ENCODE peak calls at places on chromosomes 16 and 17, in five cellular contexts. One of them, this sample, is unnamed.

GRCh38 chr16:85041184-85041928 is 13.8 kb downstream of the KIAA0513 start:
- DNase-seq in GM12865: no peak
- DNase-seq in tibial nerve: no peak
- DNase-seq in psoas muscle: no peak
- DNase-seq in CD8-positive, alpha-beta T cell: no peak
- DNase-seq in this sample: no peak

GRCh38 chr17:42774066-42774750 is 959 bp downstream of the VPS25 start:
- DNase-seq in GM12865: no peak
- DNase-seq in CD8-positive, alpha-beta T cell: no peak
- DNase-seq in tibial nerve: no peak
- DNase-seq in psoas muscle: no peak
- DNase-seq in this sample: no peak

GRCh38 chr17:12536021-12536420 is 129.7 kb upstream of the MYOCD start:
- DNase-seq in tibial nerve: no peak
- DNase-seq in CD8-positive, alpha-beta T cell: no peak
- DNase-seq in psoas muscle: no peak
- DNase-seq in GM12865: no peak
- DNase-seq in this sample: no peak

GRCh38 chr17:80414803-80415625 is at the start of gene ENDOV:
- DNase-seq in CD8-positive, alpha-beta T cell: peak; percentile 92
- DNase-seq in tibial nerve: peak; percentile 91
- DNase-seq in psoas muscle: peak; percentile 95
- DNase-seq in GM12865: peak; percentile 94
- DNase-seq in this sample: peak; percentile 96

GRCh38 chr17:11140028-11140427 is 101.0 kb upstream of the SHISA6 start:
- DNase-seq in tibial nerve: peak; percentile 9
- DNase-seq in psoas muscle: no peak
- DNase-seq in GM12865: no peak
- DNase-seq in CD8-positive, alpha-beta T cell: no peak
- DNase-seq in this sample: no peak

GRCh38 chr17:49748223-49748622 is 15.7 kb downstream of the FAM117A start:
- DNase-seq in GM12865: no peak
- DNase-seq in CD8-positive, alpha-beta T cell: no peak
- DNase-seq in psoas muscle: no peak
- DNase-seq in tibial nerve: no peak
- DNase-seq in this sample: no peak

GRCh38 chr17:9217151-9218067 is 196.1 kb downstream of the NTN1 start:
- DNase-seq in psoas muscle: no peak
- DNase-seq in tibial nerve: no peak
- DNase-seq in CD8-positive, alpha-beta T cell: no peak
- DNase-seq in GM12865: no peak
- DNase-seq in this sample: no peak

GRCh38 chr16:4097826-4098240 is 18.4 kb downstream of the ADCY9 start:
- DNase-seq in CD8-positive, alpha-beta T cell: no peak
- DNase-seq in GM12865: no peak
- DNase-seq in tibial nerve: no peak
- DNase-seq in psoas muscle: no peak
- DNase-seq in this sample: no peak

GRCh38 chr17:36949461-36949927 is 740 bp downstream of the AATF start:
- DNase-seq in tibial nerve: no peak
- DNase-seq in CD8-positive, alpha-beta T cell: no peak
- DNase-seq in psoas muscle: no peak
- DNase-seq in GM12865: no peak
- DNase-seq in this sample: no peak

GRCh38 chr16:56107944-56108583 is 83.2 kb upstream of the GNAO1 start:
- DNase-seq in GM12865: no peak
- DNase-seq in psoas muscle: no peak
- DNase-seq in CD8-positive, alpha-beta T cell: no peak
- DNase-seq in tibial nerve: no peak
- DNase-seq in this sample: no peak

GRCh38 chr17:38598536-38598935 is 7.2 kb downstream of the SRCIN1 start:
- DNase-seq in psoas muscle: no peak
- DNase-seq in tibial nerve: no peak
- DNase-seq in GM12865: peak; percentile 83
- DNase-seq in CD8-positive, alpha-beta T cell: no peak
- DNase-seq in this sample: no peak

GRCh38 chr17:4204676-4205075 is 59.1 kb downstream of the ANKFY1 start:
- DNase-seq in tibial nerve: peak; percentile 78
- DNase-seq in psoas muscle: peak; percentile 56
- DNase-seq in CD8-positive, alpha-beta T cell: no peak
- DNase-seq in GM12865: no peak
- DNase-seq in this sample: peak; percentile 87

GRCh38 chr17:49217651-49218413 is 7.3 kb downstream of the ABI3 start:
- DNase-seq in CD8-positive, alpha-beta T cell: peak; percentile 67
- DNase-seq in tibial nerve: peak; percentile 68
- DNase-seq in psoas muscle: peak; percentile 46
- DNase-seq in GM12865: peak; percentile 94
- DNase-seq in this sample: no peak

GRCh38 chr17:1617620-1618174 is 10.9 kb downstream of the SLC43A2 start:
- DNase-seq in CD8-positive, alpha-beta T cell: no peak
- DNase-seq in GM12865: no peak
- DNase-seq in psoas muscle: peak; percentile 50
- DNase-seq in tibial nerve: peak; percentile 34
- DNase-seq in this sample: no peak

GRCh38 chr16:79707867-79708266 is 107.3 kb upstream of the MAF start:
- DNase-seq in CD8-positive, alpha-beta T cell: no peak
- DNase-seq in tibial nerve: peak; percentile 34
- DNase-seq in GM12865: no peak
- DNase-seq in psoas muscle: peak; percentile 82
- DNase-seq in this sample: no peak

GRCh38 chr16:30893082-30893743 is 664 bp downstream of the BCL7C start:
- DNase-seq in GM12865: peak; percentile 35
- DNase-seq in CD8-positive, alpha-beta T cell: no peak
- DNase-seq in tibial nerve: no peak
- DNase-seq in psoas muscle: no peak
- DNase-seq in this sample: no peak

GRCh38 chr16:11570796-11571195 is 15.9 kb downstream of the LITAF start:
- DNase-seq in GM12865: no peak
- DNase-seq in tibial nerve: no peak
- DNase-seq in CD8-positive, alpha-beta T cell: no peak
- DNase-seq in psoas muscle: no peak
- DNase-seq in this sample: no peak

GRCh38 chr16:12341423-12341822 is 364.9 kb downstream of the SNX29 start:
- DNase-seq in GM12865: no peak
- DNase-seq in psoas muscle: no peak
- DNase-seq in CD8-positive, alpha-beta T cell: no peak
- DNase-seq in tibial nerve: no peak
- DNase-seq in this sample: no peak

GRCh38 chr17:39754161-39754957 is 16.6 kb downstream of the GRB7 start:
- DNase-seq in psoas muscle: peak; percentile 92
- DNase-seq in tibial nerve: peak; percentile 71
- DNase-seq in CD8-positive, alpha-beta T cell: peak; percentile 95
- DNase-seq in GM12865: peak; percentile 99
- DNase-seq in this sample: peak; percentile 95

GRCh38 chr16:89352091-89352681 is 134.7 kb downstream of the ZNF778 start:
- DNase-seq in GM12865: no peak
- DNase-seq in tibial nerve: no peak
- DNase-seq in psoas muscle: no peak
- DNase-seq in CD8-positive, alpha-beta T cell: no peak
- DNase-seq in this sample: no peak

GRCh38 chr16:2964416-2965223 is 545 bp downstream of the KREMEN2 start:
- DNase-seq in tibial nerve: no peak
- DNase-seq in CD8-positive, alpha-beta T cell: peak; percentile 28
- DNase-seq in psoas muscle: no peak
- DNase-seq in GM12865: peak; percentile 73
- DNase-seq in this sample: peak; percentile 83

GRCh38 chr16:28202147-28202746 is 9.5 kb downstream of the XPO6 start:
- DNase-seq in GM12865: no peak
- DNase-seq in CD8-positive, alpha-beta T cell: no peak
- DNase-seq in tibial nerve: no peak
- DNase-seq in psoas muscle: no peak
- DNase-seq in this sample: no peak

GRCh38 chr17:53655591-53655990 is 167.1 kb upstream of the KIF2B start:
- DNase-seq in tibial nerve: no peak
- DNase-seq in GM12865: no peak
- DNase-seq in CD8-positive, alpha-beta T cell: no peak
- DNase-seq in psoas muscle: no peak
- DNase-seq in this sample: no peak

GRCh38 chr17:8163978-8164814 is 1.4 kb upstream of the VAMP2 start:
- DNase-seq in GM12865: peak; percentile 53
- DNase-seq in tibial nerve: peak; percentile 78
- DNase-seq in CD8-positive, alpha-beta T cell: peak; percentile 69
- DNase-seq in psoas muscle: peak; percentile 85
- DNase-seq in this sample: no peak

GRCh38 chr16:85755929-85756768 is 5.3 kb upstream of the C16orf74 start:
- DNase-seq in tibial nerve: no peak
- DNase-seq in CD8-positive, alpha-beta T cell: no peak
- DNase-seq in GM12865: peak; percentile 86
- DNase-seq in psoas muscle: no peak
- DNase-seq in this sample: no peak

GRCh38 chr16:49876716-49877129 is 20.8 kb upstream of the ZNF423 start:
- DNase-seq in tibial nerve: no peak
- DNase-seq in CD8-positive, alpha-beta T cell: no peak
- DNase-seq in psoas muscle: peak; percentile 78
- DNase-seq in GM12865: peak; percentile 44
- DNase-seq in this sample: peak; percentile 93
- TF ChIP-seq CTCF in tibial nerve: peak; percentile 79
- TF ChIP-seq CTCF in CD8-positive, alpha-beta T cell: peak; percentile 18
- TF ChIP-seq CTCF in psoas muscle: peak; percentile 87
- TF ChIP-seq CTCF in GM12865: peak; percentile 92
- TF ChIP-seq CTCF in this sample: peak; percentile 95

GRCh38 chr17:56231693-56232092 is 78.4 kb downstream of the ANKFN1 start:
- DNase-seq in GM12865: no peak
- DNase-seq in CD8-positive, alpha-beta T cell: no peak
- DNase-seq in psoas muscle: no peak
- DNase-seq in tibial nerve: no peak
- DNase-seq in this sample: no peak
- TF ChIP-seq CTCF in GM12865: no peak
- TF ChIP-seq CTCF in CD8-positive, alpha-beta T cell: no peak
- TF ChIP-seq CTCF in psoas muscle: no peak
- TF ChIP-seq CTCF in tibial nerve: no peak
- TF ChIP-seq CTCF in this sample: no peak

GRCh38 chr17:50922739-50923405 is 56.7 kb upstream of the TOB1 start:
- DNase-seq in CD8-positive, alpha-beta T cell: no peak
- DNase-seq in GM12865: no peak
- DNase-seq in psoas muscle: no peak
- DNase-seq in tibial nerve: no peak
- DNase-seq in this sample: no peak

GRCh38 chr17:50925296-50925891 is 59.2 kb upstream of the TOB1 start:
- DNase-seq in psoas muscle: no peak
- DNase-seq in tibial nerve: no peak
- DNase-seq in GM12865: no peak
- DNase-seq in CD8-positive, alpha-beta T cell: no peak
- DNase-seq in this sample: no peak

GRCh38 chr17:50923611-50924010 is 57.5 kb upstream of the TOB1 start:
- DNase-seq in CD8-positive, alpha-beta T cell: no peak
- DNase-seq in psoas muscle: no peak
- DNase-seq in GM12865: no peak
- DNase-seq in tibial nerve: no peak
- DNase-seq in this sample: no peak

GRCh38 chr17:50924800-50925199 is 58.6 kb upstream of the TOB1 start:
- DNase-seq in tibial nerve: no peak
- DNase-seq in psoas muscle: no peak
- DNase-seq in GM12865: no peak
- DNase-seq in CD8-positive, alpha-beta T cell: no peak
- DNase-seq in this sample: no peak

GRCh38 chr17:50924300-50924699 is 58.1 kb upstream of the TOB1 start:
- DNase-seq in CD8-positive, alpha-beta T cell: no peak
- DNase-seq in psoas muscle: no peak
- DNase-seq in tibial nerve: no peak
- DNase-seq in GM12865: no peak
- DNase-seq in this sample: no peak
- TF ChIP-seq CTCF in CD8-positive, alpha-beta T cell: no peak
- TF ChIP-seq CTCF in psoas muscle: no peak
- TF ChIP-seq CTCF in tibial nerve: no peak
- TF ChIP-seq CTCF in GM12865: no peak
- TF ChIP-seq CTCF in this sample: no peak

DNA sequence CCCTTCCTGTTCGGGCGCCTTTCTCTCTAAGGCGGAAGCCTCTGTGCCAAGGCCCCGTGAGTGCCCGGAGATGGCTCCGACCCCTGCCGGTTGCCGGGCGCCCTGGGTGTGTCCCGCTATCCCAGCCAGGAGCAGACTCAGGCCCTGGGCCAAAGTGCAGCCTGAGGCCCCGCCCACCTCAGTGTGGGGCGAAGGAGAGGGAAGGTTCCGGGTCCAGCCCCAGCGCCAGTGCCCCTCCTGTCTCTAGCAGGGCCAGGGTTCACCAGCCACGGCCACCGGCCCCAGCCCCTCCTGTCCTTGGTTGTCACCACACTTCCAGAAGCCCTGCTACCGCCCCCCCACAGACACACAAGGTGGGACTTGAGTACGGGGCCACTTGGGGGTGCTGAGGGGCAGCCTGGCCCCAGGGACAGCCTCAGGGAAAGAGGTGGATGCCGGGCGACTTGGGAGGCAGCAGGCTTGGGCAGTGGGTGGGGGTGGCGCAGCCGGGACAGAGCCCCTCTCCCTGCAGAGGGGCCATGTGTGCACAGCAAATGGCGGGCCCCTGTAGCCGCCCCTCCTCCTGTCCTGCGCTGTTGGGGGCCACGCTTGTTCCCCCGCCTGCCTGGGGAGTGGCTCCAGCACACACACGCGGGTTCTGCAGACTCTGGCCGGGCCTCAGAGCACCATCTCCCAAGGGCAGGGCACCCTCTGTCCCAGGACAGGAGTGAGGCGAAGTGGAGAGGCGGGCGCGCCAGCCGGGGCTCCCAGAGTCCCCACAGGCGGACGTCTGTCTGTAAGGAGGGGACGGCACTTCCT is 6.0 kb downstream of the C1QTNF8 start:
- DNase-seq in psoas muscle: peak; percentile 61
- DNase-seq in tibial nerve: no peak
- DNase-seq in GM12865: no peak
- DNase-seq in CD8-positive, alpha-beta T cell: no peak
- DNase-seq in this sample: no peak
- TF ChIP-seq CTCF in psoas muscle: no peak
- TF ChIP-seq CTCF in tibial nerve: no peak
- TF ChIP-seq CTCF in GM12865: no peak
- TF ChIP-seq CTCF in CD8-positive, alpha-beta T cell: no peak
- TF ChIP-seq CTCF in this sample: no peak

GRCh38 chr17:48062273-48062672 is 14.1 kb downstream of the NFE2L1 start:
- DNase-seq in CD8-positive, alpha-beta T cell: no peak
- DNase-seq in psoas muscle: no peak
- DNase-seq in GM12865: no peak
- DNase-seq in tibial nerve: no peak
- DNase-seq in this sample: no peak

GRCh38 chr17:48059125-48059668 is 11.0 kb downstream of the NFE2L1 start:
- DNase-seq in tibial nerve: no peak
- DNase-seq in CD8-positive, alpha-beta T cell: no peak
- DNase-seq in psoas muscle: no peak
- DNase-seq in GM12865: no peak
- DNase-seq in this sample: no peak

GRCh38 chr17:48058393-48059124 is 10.4 kb downstream of the NFE2L1 start:
- DNase-seq in psoas muscle: no peak
- DNase-seq in GM12865: no peak
- DNase-seq in CD8-positive, alpha-beta T cell: no peak
- DNase-seq in tibial nerve: no peak
- DNase-seq in this sample: no peak

GRCh38 chr17:48057626-48058025 is 9.5 kb downstream of the NFE2L1 start:
- DNase-seq in CD8-positive, alpha-beta T cell: no peak
- DNase-seq in psoas muscle: no peak
- DNase-seq in GM12865: no peak
- DNase-seq in tibial nerve: no peak
- DNase-seq in this sample: no peak

DNA sequence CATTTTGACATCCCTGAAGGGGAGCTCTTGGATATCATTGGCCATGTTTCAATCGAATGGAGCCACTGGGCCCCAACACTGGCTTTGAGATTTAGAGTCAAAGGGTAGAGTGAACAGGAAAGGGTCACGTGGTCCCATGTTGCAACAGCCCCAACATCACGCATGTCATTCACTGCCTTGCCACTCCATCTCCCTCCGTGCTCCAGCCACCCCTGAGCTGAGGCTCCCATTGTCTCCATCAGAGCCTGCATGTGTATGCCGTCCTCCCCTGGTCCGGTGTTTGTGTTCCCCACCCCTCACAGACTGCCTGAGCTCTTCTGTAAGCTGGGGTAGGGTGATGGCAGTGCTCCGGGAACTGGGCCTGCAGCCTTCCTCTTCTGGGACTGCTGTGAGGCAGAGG is 12.1 kb downstream of the NFE2L1 start:
- DNase-seq in CD8-positive, alpha-beta T cell: no peak
- DNase-seq in tibial nerve: peak; percentile 42
- DNase-seq in GM12865: no peak
- DNase-seq in psoas muscle: no peak
- DNase-seq in this sample: no peak
- TF ChIP-seq CTCF in CD8-positive, alpha-beta T cell: no peak
- TF ChIP-seq CTCF in tibial nerve: no peak
- TF ChIP-seq CTCF in GM12865: no peak
- TF ChIP-seq CTCF in psoas muscle: no peak
- TF ChIP-seq CTCF in this sample: no peak

This sample was measured in osteocyte.